ENCODE peak calls at places on chromosomes 7 and 10, in four cellular contexts. One of them, this sample, is unnamed.

GRCh38 chr10:20040012-20040411 is 223.8 kb downstream of the PLXDC2 start:
- DNase-seq in CD4-positive, alpha-beta T cell: no peak
- DNase-seq in CD8-positive, alpha-beta memory T cell: no peak
- DNase-seq in tibial nerve: no peak
- DNase-seq in this sample: no peak

GRCh38 chr10:111840546-111840945 is 343.0 kb downstream of the GPAM start:
- DNase-seq in CD8-positive, alpha-beta memory T cell: no peak
- DNase-seq in CD4-positive, alpha-beta T cell: no peak
- DNase-seq in tibial nerve: no peak
- DNase-seq in this sample: no peak

GRCh38 chr7:106618480-106618879 is 42.5 kb downstream of the CCDC71L start:
- DNase-seq in CD8-positive, alpha-beta memory T cell: no peak
- DNase-seq in CD4-positive, alpha-beta T cell: no peak
- DNase-seq in tibial nerve: no peak
- DNase-seq in this sample: no peak

GRCh38 chr7:33727415-33727814 is 177.9 kb upstream of the BMPER start:
- DNase-seq in CD4-positive, alpha-beta T cell: no peak
- DNase-seq in CD8-positive, alpha-beta memory T cell: no peak
- DNase-seq in tibial nerve: no peak
- DNase-seq in this sample: no peak

GRCh38 chr7:127886248-127886647 is 145.0 kb downstream of the LRRC4 start:
- DNase-seq in CD8-positive, alpha-beta memory T cell: no peak
- DNase-seq in CD4-positive, alpha-beta T cell: no peak
- DNase-seq in tibial nerve: no peak
- DNase-seq in this sample: no peak

GRCh38 chr10:97778452-97779302 is 6.9 kb upstream of the SFRP5 start:
- DNase-seq in CD8-positive, alpha-beta memory T cell: no peak
- DNase-seq in CD4-positive, alpha-beta T cell: no peak
- DNase-seq in tibial nerve: no peak
- DNase-seq in this sample: no peak

GRCh38 chr7:41608447-41608846 is 94.4 kb downstream of the INHBA start:
- DNase-seq in CD4-positive, alpha-beta T cell: no peak
- DNase-seq in CD8-positive, alpha-beta memory T cell: no peak
- DNase-seq in tibial nerve: no peak
- DNase-seq in this sample: no peak

GRCh38 chr10:24254180-24254579 is 45.2 kb downstream of the KIAA1217 start:
- DNase-seq in CD8-positive, alpha-beta memory T cell: no peak
- DNase-seq in tibial nerve: no peak
- DNase-seq in CD4-positive, alpha-beta T cell: no peak
- DNase-seq in this sample: no peak

GRCh38 chr7:40586197-40586596 is 451.4 kb downstream of the SUGCT start:
- DNase-seq in tibial nerve: no peak
- DNase-seq in CD8-positive, alpha-beta memory T cell: no peak
- DNase-seq in CD4-positive, alpha-beta T cell: no peak
- DNase-seq in this sample: no peak

GRCh38 chr7:152663926-152664325 is 12.0 kb downstream of the XRCC2 start:
- DNase-seq in CD8-positive, alpha-beta memory T cell: no peak
- DNase-seq in tibial nerve: no peak
- DNase-seq in CD4-positive, alpha-beta T cell: no peak
- DNase-seq in this sample: no peak

GRCh38 chr7:101880536-101881443 is 63.4 kb downstream of the CUX1 start:
- DNase-seq in CD8-positive, alpha-beta memory T cell: no peak
- DNase-seq in CD4-positive, alpha-beta T cell: no peak
- DNase-seq in tibial nerve: no peak
- DNase-seq in this sample: no peak

GRCh38 chr7:101884671-101885596 is 67.5 kb downstream of the CUX1 start:
- DNase-seq in tibial nerve: no peak
- DNase-seq in CD4-positive, alpha-beta T cell: no peak
- DNase-seq in CD8-positive, alpha-beta memory T cell: no peak
- DNase-seq in this sample: no peak

GRCh38 chr7:101882595-101883564 is 65.5 kb downstream of the CUX1 start:
- DNase-seq in tibial nerve: peak
- DNase-seq in CD4-positive, alpha-beta T cell: no peak
- DNase-seq in CD8-positive, alpha-beta memory T cell: no peak
- DNase-seq in this sample: no peak

GRCh38 chr7:101890666-101891065 is 73.2 kb downstream of the CUX1 start:
- DNase-seq in CD8-positive, alpha-beta memory T cell: no peak
- DNase-seq in tibial nerve: no peak
- DNase-seq in CD4-positive, alpha-beta T cell: no peak
- DNase-seq in this sample: no peak

GRCh38 chr7:101885597-101885955 is 68.2 kb downstream of the CUX1 start:
- DNase-seq in tibial nerve: no peak
- DNase-seq in CD8-positive, alpha-beta memory T cell: no peak
- DNase-seq in CD4-positive, alpha-beta T cell: no peak
- DNase-seq in this sample: no peak
- H3K27ac ChIP-seq in tibial nerve: no peak
- H3K27ac ChIP-seq in CD8-positive, alpha-beta memory T cell: no peak
- H3K27ac ChIP-seq in CD4-positive, alpha-beta T cell: no peak
- H3K27ac ChIP-seq in this sample: no peak

GRCh38 chr7:13099197-13099795 is 411.9 kb downstream of the ARL4A start:
- DNase-seq in CD4-positive, alpha-beta T cell: no peak
- DNase-seq in CD8-positive, alpha-beta memory T cell: no peak
- DNase-seq in tibial nerve: no peak
- DNase-seq in this sample: no peak
- H3K27ac ChIP-seq in CD4-positive, alpha-beta T cell: no peak
- H3K27ac ChIP-seq in CD8-positive, alpha-beta memory T cell: no peak
- H3K27ac ChIP-seq in tibial nerve: no peak
- H3K27ac ChIP-seq in this sample: no peak

DNA sequence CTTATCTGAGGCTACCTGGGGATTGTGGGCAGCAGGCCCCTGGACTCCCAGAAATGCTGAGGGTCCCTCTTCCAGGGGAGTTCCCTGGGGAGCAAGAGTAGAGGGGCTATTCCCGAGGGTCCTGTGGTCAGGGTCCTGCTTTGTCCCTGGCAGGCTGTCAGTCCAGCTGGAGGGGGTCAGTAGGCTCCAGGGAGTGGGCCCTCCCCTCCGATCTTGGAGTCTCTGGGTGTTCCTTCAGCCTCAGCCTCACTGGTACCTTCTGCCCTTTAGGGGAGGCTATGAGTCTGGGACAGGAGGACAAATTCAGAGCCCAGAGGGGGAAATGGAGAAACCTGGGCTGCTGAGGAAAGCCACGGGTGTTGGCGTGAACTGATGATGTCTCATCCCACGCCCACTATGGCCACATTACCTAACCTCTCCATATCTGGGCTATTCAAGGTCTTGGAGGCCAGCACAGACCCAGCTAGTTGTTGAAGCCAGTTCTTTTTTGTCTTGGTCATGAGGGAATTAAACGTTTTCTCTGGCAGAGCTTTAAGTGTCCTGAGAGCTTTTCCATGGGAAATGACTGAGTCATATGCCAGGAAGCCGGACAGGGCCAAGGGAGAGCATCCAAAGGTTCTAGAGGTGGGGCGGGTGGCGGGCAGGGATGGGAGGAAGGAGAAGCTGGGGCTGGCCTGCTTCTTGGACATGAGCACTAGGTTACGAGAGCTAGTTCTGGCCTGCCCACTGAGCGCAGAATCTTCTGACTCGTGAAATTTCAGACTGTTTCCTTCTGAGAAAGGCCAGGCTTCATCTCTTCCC is 6.2 kb downstream of the CALHM2 start:
- DNase-seq in CD4-positive, alpha-beta T cell: no peak
- DNase-seq in tibial nerve: peak
- DNase-seq in CD8-positive, alpha-beta memory T cell: no peak
- DNase-seq in this sample: peak
- H3K27ac ChIP-seq in CD4-positive, alpha-beta T cell: no peak
- H3K27ac ChIP-seq in tibial nerve: peak
- H3K27ac ChIP-seq in CD8-positive, alpha-beta memory T cell: no peak
- H3K27ac ChIP-seq in this sample: no peak

GRCh38 chr10:35412336-35412735 is 76.0 kb downstream of the CCNY start:
- DNase-seq in tibial nerve: no peak
- DNase-seq in CD8-positive, alpha-beta memory T cell: no peak
- DNase-seq in CD4-positive, alpha-beta T cell: no peak
- DNase-seq in this sample: no peak

GRCh38 chr10:35413985-35414861 is 77.9 kb downstream of the CCNY start:
- DNase-seq in tibial nerve: no peak
- DNase-seq in CD8-positive, alpha-beta memory T cell: no peak
- DNase-seq in CD4-positive, alpha-beta T cell: no peak
- DNase-seq in this sample: no peak

GRCh38 chr10:35412900-35413491 is 76.7 kb downstream of the CCNY start:
- DNase-seq in CD8-positive, alpha-beta memory T cell: no peak
- DNase-seq in tibial nerve: no peak
- DNase-seq in CD4-positive, alpha-beta T cell: no peak
- DNase-seq in this sample: no peak

GRCh38 chr10:35409808-35410207 is 73.5 kb downstream of the CCNY start:
- DNase-seq in tibial nerve: no peak
- DNase-seq in CD4-positive, alpha-beta T cell: no peak
- DNase-seq in CD8-positive, alpha-beta memory T cell: no peak
- DNase-seq in this sample: no peak

DNA sequence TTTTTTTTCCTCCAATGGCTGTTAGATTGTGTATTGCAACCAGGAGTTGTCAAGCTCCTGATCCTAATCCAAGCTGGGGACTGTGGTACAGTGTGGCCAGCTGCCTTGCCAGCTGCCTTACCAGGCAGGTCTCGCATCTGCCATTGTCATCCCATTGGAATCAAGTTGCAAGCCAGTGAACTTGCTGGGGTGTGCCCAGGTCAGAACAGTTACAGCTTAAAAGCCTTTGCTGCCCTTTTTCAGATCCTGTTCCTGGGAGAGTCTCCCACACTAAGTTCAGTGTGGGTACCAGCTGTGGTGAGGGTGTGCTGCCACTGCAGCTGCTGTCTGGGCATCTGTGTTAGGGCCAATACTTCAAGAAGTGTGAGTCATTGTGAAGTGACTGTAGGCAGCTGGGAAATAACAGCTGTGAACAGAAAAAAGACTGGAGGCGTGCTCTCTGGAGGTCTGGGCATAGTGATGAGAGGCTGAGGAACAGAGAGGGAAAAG is 72.8 kb downstream of the CCNY start:
- DNase-seq in tibial nerve: no peak
- DNase-seq in CD4-positive, alpha-beta T cell: no peak
- DNase-seq in CD8-positive, alpha-beta memory T cell: no peak
- DNase-seq in this sample: no peak
- H3K27ac ChIP-seq in tibial nerve: peak
- H3K27ac ChIP-seq in CD4-positive, alpha-beta T cell: no peak
- H3K27ac ChIP-seq in CD8-positive, alpha-beta memory T cell: no peak
- H3K27ac ChIP-seq in this sample: peak

DNA sequence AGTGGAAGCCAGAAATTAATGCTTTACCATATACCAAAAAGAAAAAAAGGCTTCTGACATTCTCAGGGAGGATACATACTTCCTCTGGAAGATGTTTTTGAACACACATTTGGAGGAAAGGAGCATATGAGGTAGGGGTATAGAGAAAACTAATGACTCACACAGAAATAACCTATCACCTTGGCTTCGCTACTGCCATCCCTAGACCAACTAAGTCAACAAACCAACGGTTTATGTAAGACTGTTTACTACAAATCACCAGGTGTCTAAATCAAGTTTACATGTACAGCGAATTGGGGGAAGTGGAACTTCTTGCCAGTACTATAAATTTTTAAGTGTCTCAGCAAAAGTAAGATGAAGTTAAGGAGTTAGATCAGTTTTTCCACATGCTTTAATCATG is 96.9 kb downstream of the NT5C2 start:
- DNase-seq in tibial nerve: no peak
- DNase-seq in CD8-positive, alpha-beta memory T cell: no peak
- DNase-seq in CD4-positive, alpha-beta T cell: no peak
- DNase-seq in this sample: no peak
- H3K27ac ChIP-seq in tibial nerve: no peak
- H3K27ac ChIP-seq in CD8-positive, alpha-beta memory T cell: no peak
- H3K27ac ChIP-seq in CD4-positive, alpha-beta T cell: no peak
- H3K27ac ChIP-seq in this sample: no peak

GRCh38 chr10:79168231-79168630 is 99.5 kb downstream of the ZMIZ1 start:
- DNase-seq in tibial nerve: no peak
- DNase-seq in CD4-positive, alpha-beta T cell: no peak
- DNase-seq in CD8-positive, alpha-beta memory T cell: no peak
- DNase-seq in this sample: no peak

GRCh38 chr10:79170226-79170752 is 101.5 kb downstream of the ZMIZ1 start:
- DNase-seq in CD4-positive, alpha-beta T cell: no peak
- DNase-seq in tibial nerve: no peak
- DNase-seq in CD8-positive, alpha-beta memory T cell: no peak
- DNase-seq in this sample: no peak

GRCh38 chr10:79173582-79174262 is 105.0 kb downstream of the ZMIZ1 start:
- DNase-seq in tibial nerve: no peak
- DNase-seq in CD8-positive, alpha-beta memory T cell: no peak
- DNase-seq in CD4-positive, alpha-beta T cell: no peak
- DNase-seq in this sample: no peak

GRCh38 chr10:79172881-79173280 is 104.1 kb downstream of the ZMIZ1 start:
- DNase-seq in CD8-positive, alpha-beta memory T cell: no peak
- DNase-seq in tibial nerve: no peak
- DNase-seq in CD4-positive, alpha-beta T cell: no peak
- DNase-seq in this sample: no peak

GRCh38 chr10:79171504-79171903 is 102.7 kb downstream of the ZMIZ1 start:
- DNase-seq in CD8-positive, alpha-beta memory T cell: no peak
- DNase-seq in tibial nerve: no peak
- DNase-seq in CD4-positive, alpha-beta T cell: no peak
- DNase-seq in this sample: no peak
- H3K27ac ChIP-seq in CD8-positive, alpha-beta memory T cell: no peak
- H3K27ac ChIP-seq in tibial nerve: peak
- H3K27ac ChIP-seq in CD4-positive, alpha-beta T cell: no peak
- H3K27ac ChIP-seq in this sample: no peak

GRCh38 chr7:79182283-79182682 is 271.2 kb downstream of the MAGI2 start:
- DNase-seq in tibial nerve: no peak
- DNase-seq in CD8-positive, alpha-beta memory T cell: no peak
- DNase-seq in CD4-positive, alpha-beta T cell: no peak
- DNase-seq in this sample: no peak
- H3K27ac ChIP-seq in tibial nerve: no peak
- H3K27ac ChIP-seq in CD8-positive, alpha-beta memory T cell: no peak
- H3K27ac ChIP-seq in CD4-positive, alpha-beta T cell: no peak
- H3K27ac ChIP-seq in this sample: no peak

GRCh38 chr10:69897417-69897816 is 95.7 kb downstream of the COL13A1 start:
- DNase-seq in tibial nerve: no peak
- DNase-seq in CD4-positive, alpha-beta T cell: no peak
- DNase-seq in CD8-positive, alpha-beta memory T cell: no peak
- DNase-seq in this sample: no peak
- H3K27ac ChIP-seq in tibial nerve: no peak
- H3K27ac ChIP-seq in CD4-positive, alpha-beta T cell: no peak
- H3K27ac ChIP-seq in CD8-positive, alpha-beta memory T cell: no peak
- H3K27ac ChIP-seq in this sample: no peak

This sample was measured in substantia nigra.